ENCODE peak calls at places on chromosomes 11 and 22, in six cellular contexts. Q, N, V, X, T and D are unnamed samples.

GRCh38 chr11:61446211-61446651 is 16.3 kb downstream of the SDHAF2 start:
- DNase-seq in Q (peak), N (peak), V (peak), X (no peak), T (peak), D (peak)

GRCh38 chr22:39275814-39276443 is 31.1 kb upstream of the PDGFB start:
- DNase-seq in Q (no peak), N (no peak), V (no peak), X (no peak), T (no peak), D (no peak)

GRCh38 chr11:45906096-45906682 is 882 bp downstream of the FREY1 start:
- DNase-seq in Q (no peak), N (no peak), V (peak), X (no peak), T (no peak), D (no peak)

GRCh38 chr11:64900263-64900678 is 16.7 kb downstream of the ATG2A start:
- DNase-seq in Q (no peak), N (no peak), V (no peak), X (no peak), T (no peak), D (no peak)

GRCh38 chr22:22099833-22100812 is 117.5 kb upstream of the TOP3B start:
- DNase-seq in Q (no peak), N (no peak), V (peak), X (no peak), T (no peak), D (peak)

GRCh38 chr22:19799322-19800190 is 39.0 kb downstream of the TBX1 start:
- DNase-seq in Q (peak), N (no peak), V (no peak), X (no peak), T (no peak), D (no peak)

GRCh38 chr11:9273430-9274336 is 8.5 kb upstream of the DENND5A start:
- DNase-seq in Q (no peak), N (no peak), V (no peak), X (no peak), T (no peak), D (no peak)

GRCh38 chr22:46810856-46811786 is 48.7 kb downstream of the TBC1D22A start:
- DNase-seq in Q (no peak), N (peak), V (no peak), X (no peak), T (no peak), D (no peak)

GRCh38 chr11:86066606-86067229 is 2.2 kb downstream of the PICALM start:
- DNase-seq in Q (no peak), N (no peak), V (no peak), X (no peak), T (no peak), D (no peak)

GRCh38 chr11:45247433-45247832 is 38.7 kb downstream of the SYT13 start:
- DNase-seq in Q (peak), N (no peak), V (no peak), X (no peak), T (no peak), D (no peak)

GRCh38 chr11:93741882-93742226 is 382 bp downstream of the C11orf54 start:
- DNase-seq in Q (no peak), N (no peak), V (peak), X (no peak), T (peak), D (no peak)

DNA sequence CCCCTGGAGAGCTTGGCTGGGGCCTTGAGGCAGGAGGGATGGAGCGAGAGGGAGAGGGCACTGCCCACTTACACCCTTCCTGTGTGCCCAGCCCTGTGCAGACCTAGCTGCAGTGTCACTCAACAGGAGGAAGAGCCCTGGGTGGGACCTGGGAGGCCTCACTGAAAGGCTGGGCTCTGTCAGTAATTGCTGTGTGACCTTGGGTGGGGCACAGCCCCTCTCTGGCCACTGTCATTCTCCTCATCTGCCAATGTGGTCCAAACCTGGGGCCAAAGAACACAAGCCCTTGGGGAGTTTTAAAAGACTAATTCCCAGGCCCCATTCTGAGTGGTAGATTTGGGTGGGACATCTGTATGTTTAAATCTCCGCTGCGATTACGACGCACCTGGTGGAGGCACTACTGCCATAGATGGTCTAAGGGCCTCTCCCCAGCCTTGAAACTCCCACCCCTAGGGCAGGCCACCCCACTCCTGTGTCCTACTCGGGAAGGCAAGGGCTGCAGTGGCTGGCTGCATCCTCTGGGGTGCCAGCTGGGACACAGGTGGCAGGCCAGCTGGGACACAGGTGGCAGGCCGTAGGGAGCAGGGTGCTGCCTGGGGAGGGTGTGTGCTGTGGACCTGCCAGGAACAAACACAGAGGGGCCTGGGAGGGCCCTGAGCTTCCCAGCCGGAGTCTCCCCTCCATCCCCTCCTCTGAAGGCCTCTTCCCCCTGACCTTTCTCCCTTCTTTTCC is 12.3 kb upstream of the SOX10 start:
- DNase-seq in Q (no peak), N (no peak), V (no peak), X (no peak), T (no peak), D (no peak)
- TF ChIP-seq CTCF in Q (no peak), N (peak), V (no peak), X (no peak), T (no peak), D (no peak)

GRCh38 chr22:45092644-45093043 is 71.1 kb upstream of the NUP50 start:
- DNase-seq in Q (no peak), N (no peak), V (no peak), X (no peak), T (no peak), D (no peak)

GRCh38 chr22:45097061-45097460 is 66.7 kb upstream of the NUP50 start:
- DNase-seq in Q (no peak), N (no peak), V (no peak), X (no peak), T (no peak), D (no peak)

GRCh38 chr22:45096256-45096907 is 67.3 kb upstream of the NUP50 start:
- DNase-seq in Q (peak), N (peak), V (peak), X (no peak), T (peak), D (peak)

GRCh38 chr22:45094081-45094720 is 69.5 kb upstream of the NUP50 start:
- DNase-seq in Q (peak), N (no peak), V (no peak), X (no peak), T (no peak), D (no peak)

GRCh38 chr22:45094826-45095225 is 68.9 kb upstream of the NUP50 start:
- DNase-seq in Q (no peak), N (no peak), V (no peak), X (no peak), T (no peak), D (no peak)
- TF ChIP-seq SIN3A in Q (no peak), N (no peak), V (no peak), X (no peak), T (no peak), D (no peak)

DNA sequence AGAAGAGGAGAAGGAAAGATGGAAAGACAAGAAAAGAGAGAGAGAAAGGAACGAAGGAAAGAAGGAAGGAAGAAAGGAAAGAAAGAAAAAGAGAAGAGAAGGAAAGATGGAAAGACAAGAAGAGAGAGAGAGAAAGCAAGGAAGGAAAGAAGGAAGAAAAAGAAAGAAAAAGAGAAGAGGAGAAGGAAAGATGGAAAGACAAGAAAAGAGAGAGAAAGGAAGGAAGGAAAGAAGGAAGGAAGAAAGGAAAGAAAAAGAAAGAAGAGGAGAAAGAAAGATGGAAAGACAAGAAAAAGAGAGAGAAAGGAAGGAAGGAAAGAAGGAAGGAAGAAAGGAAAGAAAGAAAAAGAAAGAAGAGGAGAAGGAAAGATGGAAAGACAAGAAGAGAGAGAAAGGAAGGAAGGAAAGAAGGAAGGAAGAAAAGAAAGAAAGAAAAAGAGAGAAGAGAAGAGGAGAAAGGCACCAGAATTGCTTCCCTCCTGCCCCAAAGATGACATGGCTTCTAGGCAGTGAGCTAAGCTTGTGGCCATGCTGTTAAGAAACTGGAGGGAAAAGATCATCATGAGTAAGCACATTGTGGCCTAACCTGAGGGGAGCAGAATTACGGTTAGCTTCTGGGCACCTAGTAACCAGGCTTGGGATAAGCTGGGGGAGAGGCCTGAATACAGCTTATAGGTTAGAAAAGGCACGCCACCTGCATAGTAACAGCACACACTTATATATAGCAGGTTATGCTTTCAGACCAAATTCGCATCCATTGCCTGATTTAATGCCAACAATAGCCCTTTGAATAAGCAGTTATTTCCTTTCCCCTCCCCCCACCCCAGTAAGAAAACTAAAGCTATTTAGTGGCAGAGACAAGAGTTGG is 2.3 kb upstream of the ST3GAL4 start:
- DNase-seq in Q (no peak), N (no peak), V (peak), X (peak), T (peak), D (no peak)
- TF ChIP-seq MAX in Q (peak), N (peak), V (peak), X (no peak), T (peak), D (peak)

DNA sequence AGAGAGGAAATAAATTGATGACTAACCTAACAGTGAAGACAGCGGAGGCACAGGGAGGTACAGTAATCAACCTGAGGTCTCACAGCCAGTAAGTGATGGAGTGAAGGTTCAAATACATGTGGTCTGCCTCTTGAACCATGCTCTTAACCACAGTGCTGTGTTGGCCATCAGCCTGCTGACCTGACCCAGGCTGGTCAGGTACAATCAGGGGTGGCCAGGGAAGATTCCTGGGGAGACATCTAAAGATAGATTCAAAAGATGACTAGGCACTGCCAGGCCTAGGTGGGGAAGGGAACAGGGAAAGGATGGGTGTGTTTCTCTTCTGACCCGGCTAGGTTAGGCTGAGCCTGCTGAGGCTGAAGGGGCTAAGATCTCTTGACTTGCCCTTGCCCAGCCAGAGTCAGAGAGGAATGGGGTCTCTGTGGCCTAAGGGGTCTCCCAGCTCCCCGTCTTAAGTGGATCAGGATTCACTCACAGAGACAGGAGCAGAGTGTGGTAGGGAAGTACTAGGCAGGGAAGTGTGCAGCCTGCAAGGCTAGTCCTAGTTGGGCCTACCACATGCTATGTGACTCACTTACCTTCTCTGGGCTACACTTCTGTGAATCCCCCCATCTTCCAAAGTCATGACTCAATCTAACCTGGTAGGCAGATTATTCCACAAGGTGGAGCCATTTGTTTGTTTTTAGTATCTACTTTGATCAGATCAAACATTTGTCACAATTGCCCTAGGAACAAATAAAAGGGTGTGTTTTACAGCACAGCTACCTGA is 10.4 kb upstream of the SREBF2 start:
- DNase-seq in Q (peak), N (no peak), V (peak), X (peak), T (peak), D (peak)
- TF ChIP-seq CTCF in Q (peak), N (no peak), V (peak), X (peak), T (peak), D (peak)

GRCh38 chr11:87597696-87598095 is 560.0 kb downstream of the TMEM135 start:
- DNase-seq in Q (no peak), N (no peak), V (no peak), X (no peak), T (no peak), D (no peak)
- TF ChIP-seq SIN3A in Q (no peak), N (no peak), V (no peak), X (no peak), T (no peak), D (no peak)

DNA sequence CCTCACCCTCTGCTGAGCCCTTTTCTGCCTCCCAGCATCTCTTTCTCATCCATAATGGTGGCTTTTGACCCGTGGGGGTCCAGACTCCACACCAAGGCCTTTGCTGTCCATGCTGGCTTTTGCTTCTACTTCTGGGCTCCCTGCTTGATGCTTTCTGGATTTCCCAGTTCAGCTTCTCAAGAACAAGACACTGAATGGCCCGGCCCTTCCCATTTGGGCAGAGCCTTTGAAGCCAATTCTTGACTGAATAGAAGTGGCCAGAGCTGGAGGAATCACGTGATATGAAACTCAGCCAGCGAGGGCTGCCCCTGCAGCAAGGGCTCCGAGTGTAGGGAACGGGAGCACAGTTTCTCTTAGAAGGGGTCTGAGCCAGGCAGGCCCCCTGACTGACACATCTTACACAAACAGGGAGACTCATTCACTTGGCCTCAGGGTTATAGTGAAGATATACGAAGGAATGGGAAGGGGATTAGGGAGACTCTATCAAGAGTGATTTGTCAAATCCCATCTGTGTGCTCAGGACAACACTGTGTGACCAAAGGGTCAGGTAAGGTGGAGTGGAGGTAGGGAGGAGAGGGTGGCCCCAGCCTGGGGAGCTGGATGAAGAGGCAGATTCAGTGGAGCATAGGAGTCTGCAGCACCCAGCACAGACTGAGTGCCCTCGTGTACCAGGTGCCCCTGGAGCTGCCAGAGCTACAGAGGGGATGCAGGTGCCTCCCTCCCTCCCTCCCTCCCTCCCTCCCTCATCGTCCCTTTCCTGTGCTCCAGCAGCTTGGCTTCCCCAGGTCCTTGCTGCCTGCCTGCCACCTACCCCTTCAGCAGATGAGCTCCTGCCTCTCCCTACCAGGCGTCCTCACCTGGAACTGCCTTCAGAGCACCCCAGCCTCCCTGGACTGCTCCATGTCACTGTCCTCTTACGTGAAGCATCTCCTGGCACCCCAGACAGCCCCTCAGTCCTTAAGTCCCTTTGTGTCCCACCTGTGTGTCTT is 106.0 kb downstream of the TRIM29 start:
- DNase-seq in Q (no peak), N (peak), V (no peak), X (no peak), T (no peak), D (no peak)
- TF ChIP-seq MAX in Q (no peak), N (no peak), V (no peak), X (no peak), T (no peak), D (no peak)